ENCODE peak calls at places on chromosomes 1 and 21, in four cellular contexts. K is stimulated activated CD4-positive, alpha-beta T cell treated with anti-CD3 and anti-CD28 coated beads, Interleukin-12 subunit alpha, Interleukin-12 subunit beta, amount 100 ng/mL, for 48 hours; J is A549; V is activated T-helper 1 cell treated with Interleukin-2 at 50 U/mL for 16 hours. Q is an unnamed sample.

GRCh38 chr1:63909511-63909910 is 135.7 kb downstream of the ROR1 start:
- DNase-seq in K (no peak), J (no peak), V (no peak), Q (no peak)

GRCh38 chr1:167633258-167633944 is 3.4 kb downstream of the RCSD1 start:
- DNase-seq in K (no peak), J (no peak), V (no peak), Q (no peak)

GRCh38 chr1:178493301-178493741 is 3.4 kb downstream of the CLEC20A start:
- DNase-seq in K (no peak), J (no peak), V (no peak), Q (no peak)

GRCh38 chr1:206760590-206760989 is 10.0 kb upstream of the IL19 start:
- DNase-seq in K (no peak), J (no peak), V (no peak), Q (no peak)

GRCh38 chr1:26281971-26282693 is 2.2 kb downstream of the SH3BGRL3 start:
- DNase-seq in K (no peak), J (no peak), V (no peak), Q (no peak)

GRCh38 chr1:1307261-1307907 is 346 bp downstream of the ACAP3 start:
- DNase-seq in K (peak), J (no peak), V (no peak), Q (peak)

GRCh38 chr1:9746651-9747050 is 77.1 kb downstream of the CLSTN1 start:
- DNase-seq in K (no peak), J (no peak), V (no peak), Q (no peak)

GRCh38 chr1:183517401-183517800 is 45.1 kb downstream of the SMG7 start:
- DNase-seq in K (no peak), J (no peak), V (no peak), Q (peak)

GRCh38 chr1:61293986-61294504 is 211.7 kb downstream of the NFIA start:
- DNase-seq in K (no peak), J (no peak), V (no peak), Q (no peak)

GRCh38 chr1:85568660-85569059 is 11.9 kb upstream of the CCN1 start:
- DNase-seq in K (no peak), J (no peak), V (no peak), Q (no peak)

GRCh38 chr1:6211731-6212130 is 5.8 kb downstream of the RNF207 start:
- DNase-seq in K (no peak), J (no peak), V (no peak), Q (no peak)

GRCh38 chr1:157856538-157856937 is 14.9 kb upstream of the CD5L start:
- DNase-seq in K (no peak), J (no peak), V (no peak), Q (no peak)

GRCh38 chr1:17189632-17190525 is 15.0 kb upstream of the PADI1 start:
- DNase-seq in K (no peak), J (no peak), V (no peak), Q (peak)

GRCh38 chr1:92461364-92462097 is 25.2 kb downstream of the GFI1 start:
- DNase-seq in K (no peak), J (no peak), V (no peak), Q (no peak)

GRCh38 chr1:15627343-15627988 is 10.2 kb downstream of the DDI2 start:
- DNase-seq in K (no peak), J (no peak), V (no peak), Q (no peak)

GRCh38 chr21:37829447-37829846 is 86.8 kb downstream of the KCNJ6 start:
- DNase-seq in K (no peak), J (peak), V (no peak), Q (peak)

GRCh38 chr1:203328714-203329122 is 22.2 kb downstream of the FMOD start:
- DNase-seq in K (no peak), J (no peak), V (no peak), Q (peak)

GRCh38 chr1:47611992-47612391 is 174.1 kb downstream of the FOXD2 start:
- DNase-seq in K (no peak), J (no peak), V (no peak), Q (no peak)

GRCh38 chr1:208349679-208350330 is 105.6 kb upstream of the PLXNA2 start:
- DNase-seq in K (no peak), J (no peak), V (no peak), Q (no peak)